ENCODE peak calls at places on chromosome 22, in eight cellular contexts. E, Q, S, Z, X, B, U and Y are unnamed samples.
A peak's percentile ranks its signal among the peaks of the same experiment; 100 is the strongest.

GRCh38 chr22:40030757-40031092 is 36.0 kb downstream of the FAM83F start:
- DNase-seq in S (no peak), Q (no peak), U (no peak), B (no peak), E (no peak), Z (peak; percentile 77), X (no peak), Y (no peak)

GRCh38 chr22:43922123-43922522 is 1.5 kb upstream of the PNPLA3 start:
- DNase-seq in X (no peak), E (no peak), S (no peak), U (no peak), Q (no peak), Z (peak; percentile 71), B (no peak), Y (no peak)

GRCh38 chr22:45957826-45958225 is 19.1 kb downstream of the WNT7B start:
- DNase-seq in Z (no peak), Q (no peak), X (no peak), E (no peak), S (no peak), U (no peak), B (no peak), Y (no peak)

GRCh38 chr22:49992921-49993648 is 19.5 kb downstream of the IL17REL start:
- DNase-seq in U (peak; percentile 66), X (peak; percentile 85), E (peak; percentile 82), B (no peak), Z (peak; percentile 87), Q (peak; percentile 74), S (no peak), Y (peak; percentile 35)

GRCh38 chr22:38872831-38873248 is 824 bp upstream of the CBX6 start:
- DNase-seq in X (peak; percentile 78), E (peak; percentile 66), B (no peak), Z (peak; percentile 81), U (peak; percentile 62), Q (no peak), S (no peak), Y (peak; percentile 50)

GRCh38 chr22:28247667-28248363 is 328.8 kb upstream of the PITPNB start:
- DNase-seq in X (no peak), E (no peak), S (no peak), B (no peak), U (no peak), Q (no peak), Z (peak; percentile 55), Y (no peak)

GRCh38 chr22:37781434-37782059 is 26.2 kb upstream of the GCAT start:
- DNase-seq in U (no peak), E (no peak), S (no peak), Q (no peak), Z (peak; percentile 75), B (no peak), X (no peak), Y (peak; percentile 44)

GRCh38 chr22:48849963-48850657 is 977.6 kb downstream of the BRD1 start:
- DNase-seq in S (no peak), Q (no peak), U (no peak), Z (peak; percentile 26), B (no peak), X (no peak), E (no peak), Y (no peak)

GRCh38 chr22:40911772-40912171 is 39.4 kb upstream of the RBX1 start:
- DNase-seq in E (no peak), Z (no peak), S (no peak), X (no peak), U (no peak), Q (no peak), B (no peak), Y (no peak)

GRCh38 chr22:40480996-40481395 is 110.6 kb downstream of the SGSM3 start:
- DNase-seq in Q (no peak), X (no peak), B (no peak), S (no peak), E (no peak), Z (no peak), U (no peak), Y (no peak)

GRCh38 chr22:26553056-26553752 is 36.7 kb downstream of the TPST2 start:
- DNase-seq in S (peak; percentile 94), X (no peak), B (no peak), Z (no peak), U (no peak), E (no peak), Q (no peak), Y (peak; percentile 85)

GRCh38 chr22:45212992-45213751 is 27.5 kb downstream of the KIAA0930 start:
- DNase-seq in B (no peak), Z (no peak), S (peak; percentile 69), X (peak; percentile 59), U (no peak), E (peak; percentile 59), Q (no peak), Y (peak; percentile 70)

GRCh38 chr22:25404556-25404922 is 159.9 kb upstream of the GRK3 start:
- DNase-seq in Q (no peak), E (no peak), B (no peak), X (no peak), Z (peak; percentile 80), U (no peak), S (no peak), Y (no peak)

GRCh38 chr22:25403284-25403606 is 161.2 kb upstream of the GRK3 start:
- DNase-seq in Q (no peak), S (no peak), B (no peak), Z (no peak), E (no peak), X (no peak), U (no peak), Y (no peak)

GRCh38 chr22:25402160-25402500 is 162.3 kb upstream of the GRK3 start:
- DNase-seq in Q (no peak), Z (no peak), U (no peak), B (no peak), X (no peak), S (no peak), E (no peak), Y (no peak)

GRCh38 chr22:25403752-25404471 is 160.6 kb upstream of the GRK3 start:
- DNase-seq in X (no peak), B (no peak), S (peak; percentile 22), U (no peak), E (no peak), Q (no peak), Z (peak; percentile 72), Y (peak; percentile 47)

DNA sequence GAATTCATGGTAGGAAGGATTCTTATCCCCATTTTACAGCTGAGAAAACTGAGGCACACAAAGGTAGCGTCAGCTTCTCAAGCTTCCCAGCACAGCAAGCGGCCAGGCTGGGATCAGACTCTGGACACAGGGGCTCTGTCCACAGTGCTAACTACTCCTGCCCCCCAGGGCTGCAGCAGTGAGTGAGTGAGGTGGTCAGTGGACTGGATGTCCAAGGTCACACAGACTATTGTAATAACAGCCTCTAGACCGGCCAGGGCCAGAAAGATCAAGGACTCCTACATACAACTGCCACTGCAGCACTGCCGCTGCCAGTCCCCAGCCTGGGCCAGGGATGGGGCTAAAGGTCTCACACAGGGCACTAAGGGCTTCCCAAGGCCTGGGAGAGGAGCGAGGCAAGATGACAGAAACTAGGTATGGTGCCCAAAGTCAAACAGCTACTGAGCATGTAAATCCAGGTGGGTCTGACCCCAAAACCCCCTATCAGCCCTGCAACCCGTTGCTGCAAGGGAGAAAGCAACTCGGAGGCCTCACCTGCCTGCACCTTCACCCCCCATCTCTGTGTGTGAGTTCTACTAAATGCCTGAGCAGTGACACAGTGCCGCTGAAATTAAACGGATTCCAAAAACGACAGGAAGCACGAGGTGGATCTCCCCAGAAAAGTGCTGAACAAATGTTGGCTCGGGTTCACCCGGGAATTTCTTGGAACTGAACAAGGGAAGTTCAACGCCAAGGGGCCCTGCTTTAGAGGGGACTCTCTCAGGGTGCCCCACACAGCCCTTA is 161.8 kb upstream of the GRK3 start:
- DNase-seq in Z (no peak), U (peak; percentile 93), S (peak; percentile 61), X (no peak), E (no peak), B (no peak), Q (no peak), Y (peak; percentile 44)
- H3K4me3 ChIP-seq in Z (peak overlapping the region; percentile 90), U (peak overlapping the region; percentile 54), S (peak overlapping the region; percentile 33), X (peak overlapping the region; percentile 71), E (no peak overlapping the region), B (peak overlapping the region; percentile 87), Q (no peak overlapping the region), Y (peak overlapping the region; percentile 37)

GRCh38 chr22:18075101-18075730 is 2.6 kb upstream of the PEX26 start:
- DNase-seq in Z (no peak), U (no peak), S (no peak), E (no peak), Q (no peak), X (no peak), B (no peak), Y (no peak)

GRCh38 chr22:18068991-18069390 is 8.8 kb upstream of the PEX26 start:
- DNase-seq in S (no peak), Q (no peak), E (no peak), B (no peak), Z (no peak), U (no peak), X (no peak), Y (no peak)

GRCh38 chr22:18070041-18070440 is 7.7 kb upstream of the PEX26 start:
- DNase-seq in U (no peak), Q (no peak), B (no peak), E (no peak), Z (no peak), X (no peak), S (no peak), Y (no peak)

GRCh38 chr22:18070556-18071306 is 7.1 kb upstream of the PEX26 start:
- DNase-seq in E (no peak), B (no peak), Z (no peak), Q (no peak), U (no peak), S (no peak), X (no peak), Y (no peak)

GRCh38 chr22:18071968-18072310 is 5.9 kb upstream of the PEX26 start:
- DNase-seq in Z (no peak), S (no peak), X (no peak), Q (no peak), B (no peak), E (no peak), U (no peak), Y (no peak)
- TF ChIP-seq CTCF in Z (no peak), S (no peak), X (no peak), Q (no peak), B (no peak), E (no peak), U (no peak), Y (no peak)

GRCh38 chr22:17769013-17769715 is 5.1 kb downstream of the BID start:
- DNase-seq in B (no peak), Z (peak; percentile 33), U (peak; percentile 78), S (no peak), E (no peak), X (peak; percentile 68), Q (no peak), Y (no peak)
- H3K4me3 ChIP-seq in B (no peak overlapping the region), Z (no peak overlapping the region), U (no peak overlapping the region), S (no peak overlapping the region), E (no peak overlapping the region), X (no peak overlapping the region), Q (no peak overlapping the region), Y (no peak overlapping the region)

GRCh38 chr22:30445438-30445936 is 19.9 kb downstream of the MTFP1 start:
- DNase-seq in S (no peak), Z (no peak), B (no peak), E (no peak), X (no peak), Q (no peak), U (no peak), Y (no peak)
- TF ChIP-seq CTCF in S (no peak), Z (peak; percentile 36), B (no peak), E (no peak), X (no peak), Q (no peak), U (no peak), Y (no peak)